ENCODE peak calls at places on chromosome 16, in nine cellular contexts. One of them, this sample, is unnamed.

GRCh38 chr16:72840591-72841381 is 207.1 kb downstream of the ZFHX3 start:
- DNase-seq in AG09319: no peak
- DNase-seq in sigmoid colon: no peak
- DNase-seq in WERI-Rb-1: no peak
- DNase-seq in dorsolateral prefrontal cortex: no peak
- DNase-seq in RWPE1: no peak
- DNase-seq in bronchial epithelial cell: no peak
- DNase-seq in lower leg skin: no peak
- DNase-seq in adrenal gland: no peak
- DNase-seq in this sample: peak; percentile 32

GRCh38 chr16:11089504-11090124 is 145.2 kb downstream of the CLEC16A start:
- DNase-seq in AG09319: no peak
- DNase-seq in sigmoid colon: peak; percentile 88
- DNase-seq in WERI-Rb-1: no peak
- DNase-seq in dorsolateral prefrontal cortex: no peak
- DNase-seq in RWPE1: no peak
- DNase-seq in bronchial epithelial cell: no peak
- DNase-seq in lower leg skin: no peak
- DNase-seq in adrenal gland: no peak
- DNase-seq in this sample: no peak

GRCh38 chr16:55392701-55393100 is 68.7 kb downstream of the IRX6 start:
- DNase-seq in AG09319: no peak
- DNase-seq in sigmoid colon: no peak
- DNase-seq in WERI-Rb-1: no peak
- DNase-seq in dorsolateral prefrontal cortex: no peak
- DNase-seq in RWPE1: peak; percentile 19
- DNase-seq in bronchial epithelial cell: peak; percentile 75
- DNase-seq in lower leg skin: no peak
- DNase-seq in adrenal gland: no peak
- DNase-seq in this sample: no peak

GRCh38 chr16:57374067-57374534 is 1.8 kb downstream of the CX3CL1 start:
- DNase-seq in AG09319: no peak
- DNase-seq in sigmoid colon: peak; percentile 77
- DNase-seq in WERI-Rb-1: no peak
- DNase-seq in dorsolateral prefrontal cortex: peak; percentile 66
- DNase-seq in RWPE1: peak; percentile 60
- DNase-seq in bronchial epithelial cell: peak; percentile 88
- DNase-seq in lower leg skin: no peak
- DNase-seq in adrenal gland: no peak
- DNase-seq in this sample: no peak

GRCh38 chr16:70276392-70276791 is 12.9 kb downstream of the AARS1 start:
- DNase-seq in AG09319: no peak
- DNase-seq in sigmoid colon: no peak
- DNase-seq in WERI-Rb-1: no peak
- DNase-seq in dorsolateral prefrontal cortex: no peak
- DNase-seq in RWPE1: no peak
- DNase-seq in bronchial epithelial cell: no peak
- DNase-seq in lower leg skin: no peak
- DNase-seq in adrenal gland: no peak
- DNase-seq in this sample: no peak

GRCh38 chr16:84484579-84485254 is 19.7 kb downstream of the MEAK7 start:
- DNase-seq in AG09319: no peak
- DNase-seq in sigmoid colon: no peak
- DNase-seq in WERI-Rb-1: peak; percentile 47
- DNase-seq in dorsolateral prefrontal cortex: peak; percentile 76
- DNase-seq in RWPE1: no peak
- DNase-seq in bronchial epithelial cell: peak; percentile 23
- DNase-seq in lower leg skin: no peak
- DNase-seq in adrenal gland: peak; percentile 74
- DNase-seq in this sample: no peak

GRCh38 chr16:11401161-11402050 is 56.1 kb downstream of the RMI2 start:
- DNase-seq in AG09319: no peak
- DNase-seq in sigmoid colon: peak; percentile 51
- DNase-seq in WERI-Rb-1: peak; percentile 23
- DNase-seq in dorsolateral prefrontal cortex: no peak
- DNase-seq in RWPE1: no peak
- DNase-seq in bronchial epithelial cell: no peak
- DNase-seq in lower leg skin: no peak
- DNase-seq in adrenal gland: peak; percentile 81
- DNase-seq in this sample: no peak

GRCh38 chr16:48384982-48385271 is 286 bp downstream of the SIAH1 start:
- DNase-seq in AG09319: no peak
- DNase-seq in sigmoid colon: no peak
- DNase-seq in WERI-Rb-1: peak; percentile 55
- DNase-seq in dorsolateral prefrontal cortex: no peak
- DNase-seq in RWPE1: peak; percentile 39
- DNase-seq in bronchial epithelial cell: no peak
- DNase-seq in lower leg skin: no peak
- DNase-seq in adrenal gland: no peak
- DNase-seq in this sample: peak; percentile 87

GRCh38 chr16:74623214-74623842 is 16.4 kb upstream of the GLG1 start:
- DNase-seq in AG09319: no peak
- DNase-seq in sigmoid colon: no peak
- DNase-seq in WERI-Rb-1: no peak
- DNase-seq in dorsolateral prefrontal cortex: no peak
- DNase-seq in RWPE1: peak; percentile 28
- DNase-seq in bronchial epithelial cell: peak; percentile 60
- DNase-seq in lower leg skin: no peak
- DNase-seq in adrenal gland: no peak
- DNase-seq in this sample: peak; percentile 31

GRCh38 chr16:70784692-70785317 is 16.2 kb downstream of the VAC14 start:
- DNase-seq in AG09319: no peak
- DNase-seq in sigmoid colon: no peak
- DNase-seq in WERI-Rb-1: no peak
- DNase-seq in dorsolateral prefrontal cortex: no peak
- DNase-seq in RWPE1: no peak
- DNase-seq in bronchial epithelial cell: no peak
- DNase-seq in lower leg skin: no peak
- DNase-seq in adrenal gland: no peak
- DNase-seq in this sample: no peak

GRCh38 chr16:28167221-28167620 is 44.5 kb downstream of the XPO6 start:
- DNase-seq in AG09319: no peak
- DNase-seq in sigmoid colon: no peak
- DNase-seq in WERI-Rb-1: peak; percentile 14
- DNase-seq in dorsolateral prefrontal cortex: no peak
- DNase-seq in RWPE1: peak; percentile 16
- DNase-seq in bronchial epithelial cell: no peak
- DNase-seq in lower leg skin: no peak
- DNase-seq in adrenal gland: no peak
- DNase-seq in this sample: no peak

GRCh38 chr16:19555938-19556778 is 655 bp downstream of the VPS35L start:
- DNase-seq in AG09319: no peak
- DNase-seq in sigmoid colon: no peak
- DNase-seq in WERI-Rb-1: no peak
- DNase-seq in dorsolateral prefrontal cortex: no peak
- DNase-seq in RWPE1: no peak
- DNase-seq in bronchial epithelial cell: peak; percentile 24
- DNase-seq in lower leg skin: no peak
- DNase-seq in adrenal gland: no peak
- DNase-seq in this sample: peak; percentile 33

GRCh38 chr16:49168146-49168545 is 113.5 kb downstream of the CBLN1 start:
- DNase-seq in AG09319: no peak
- DNase-seq in sigmoid colon: no peak
- DNase-seq in WERI-Rb-1: peak; percentile 62
- DNase-seq in dorsolateral prefrontal cortex: no peak
- DNase-seq in RWPE1: no peak
- DNase-seq in bronchial epithelial cell: no peak
- DNase-seq in lower leg skin: no peak
- DNase-seq in adrenal gland: no peak
- DNase-seq in this sample: no peak

GRCh38 chr16:28098959-28099945 is 35.7 kb upstream of the GSG1L start:
- DNase-seq in AG09319: no peak
- DNase-seq in sigmoid colon: no peak
- DNase-seq in WERI-Rb-1: no peak
- DNase-seq in dorsolateral prefrontal cortex: no peak
- DNase-seq in RWPE1: no peak
- DNase-seq in bronchial epithelial cell: no peak
- DNase-seq in lower leg skin: no peak
- DNase-seq in adrenal gland: no peak
- DNase-seq in this sample: no peak

GRCh38 chr16:25138130-25138529 is 26.6 kb downstream of the LCMT1 start:
- DNase-seq in AG09319: no peak
- DNase-seq in sigmoid colon: no peak
- DNase-seq in WERI-Rb-1: no peak
- DNase-seq in dorsolateral prefrontal cortex: no peak
- DNase-seq in RWPE1: no peak
- DNase-seq in bronchial epithelial cell: no peak
- DNase-seq in lower leg skin: no peak
- DNase-seq in adrenal gland: no peak
- DNase-seq in this sample: no peak

GRCh38 chr16:25140459-25140858 is 28.9 kb downstream of the LCMT1 start:
- DNase-seq in AG09319: no peak
- DNase-seq in sigmoid colon: no peak
- DNase-seq in WERI-Rb-1: no peak
- DNase-seq in dorsolateral prefrontal cortex: no peak
- DNase-seq in RWPE1: no peak
- DNase-seq in bronchial epithelial cell: peak; percentile 13
- DNase-seq in lower leg skin: no peak
- DNase-seq in adrenal gland: no peak
- DNase-seq in this sample: no peak

GRCh38 chr16:25148568-25149215 is 37.1 kb downstream of the LCMT1 start:
- DNase-seq in AG09319: no peak
- DNase-seq in sigmoid colon: no peak
- DNase-seq in WERI-Rb-1: no peak
- DNase-seq in dorsolateral prefrontal cortex: no peak
- DNase-seq in RWPE1: no peak
- DNase-seq in bronchial epithelial cell: no peak
- DNase-seq in lower leg skin: no peak
- DNase-seq in adrenal gland: no peak
- DNase-seq in this sample: no peak

GRCh38 chr16:25141648-25142047 is 30.1 kb downstream of the LCMT1 start:
- DNase-seq in AG09319: no peak
- DNase-seq in sigmoid colon: no peak
- DNase-seq in WERI-Rb-1: no peak
- DNase-seq in dorsolateral prefrontal cortex: no peak
- DNase-seq in RWPE1: no peak
- DNase-seq in bronchial epithelial cell: no peak
- DNase-seq in lower leg skin: no peak
- DNase-seq in adrenal gland: no peak
- DNase-seq in this sample: no peak

DNA sequence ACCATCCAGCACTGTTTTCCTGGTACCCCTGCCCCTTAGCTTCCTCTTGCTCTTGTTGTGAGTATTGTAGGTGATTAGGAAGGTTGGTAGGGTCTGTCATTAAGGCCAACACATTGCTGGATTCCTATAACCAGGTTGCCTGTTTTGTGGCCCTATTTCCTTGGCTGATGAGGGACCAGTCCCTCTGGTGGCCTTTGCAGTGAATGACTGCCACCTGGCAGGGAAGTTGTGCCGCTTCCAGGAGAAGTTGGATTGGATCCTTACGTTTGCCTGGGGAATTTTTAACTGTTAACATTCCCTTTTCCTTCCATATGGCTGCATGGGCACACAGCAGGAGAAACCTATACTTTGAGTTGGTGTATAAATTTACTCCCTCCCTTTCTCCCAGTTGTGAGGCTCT is 32.4 kb downstream of the LCMT1 start:
- DNase-seq in AG09319: no peak
- DNase-seq in sigmoid colon: no peak
- DNase-seq in WERI-Rb-1: peak; percentile 14
- DNase-seq in dorsolateral prefrontal cortex: no peak
- DNase-seq in RWPE1: no peak
- DNase-seq in bronchial epithelial cell: no peak
- DNase-seq in lower leg skin: no peak
- DNase-seq in adrenal gland: no peak
- DNase-seq in this sample: no peak
- TF ChIP-seq CTCF in AG09319: no peak
- TF ChIP-seq CTCF in sigmoid colon: no peak
- TF ChIP-seq CTCF in WERI-Rb-1: peak; percentile 54
- TF ChIP-seq CTCF in dorsolateral prefrontal cortex: no peak
- TF ChIP-seq CTCF in RWPE1: no peak
- TF ChIP-seq CTCF in bronchial epithelial cell: peak; percentile 39
- TF ChIP-seq CTCF in lower leg skin: no peak
- TF ChIP-seq CTCF in adrenal gland: peak; percentile 35
- TF ChIP-seq CTCF in this sample: no peak

GRCh38 chr16:25065899-25066298 is 45.6 kb upstream of the LCMT1 start:
- DNase-seq in AG09319: no peak
- DNase-seq in sigmoid colon: no peak
- DNase-seq in WERI-Rb-1: peak; percentile 33
- DNase-seq in dorsolateral prefrontal cortex: no peak
- DNase-seq in RWPE1: no peak
- DNase-seq in bronchial epithelial cell: no peak
- DNase-seq in lower leg skin: no peak
- DNase-seq in adrenal gland: no peak
- DNase-seq in this sample: peak; percentile 69
- TF ChIP-seq CTCF in AG09319: no peak
- TF ChIP-seq CTCF in sigmoid colon: no peak
- TF ChIP-seq CTCF in WERI-Rb-1: peak; percentile 41
- TF ChIP-seq CTCF in dorsolateral prefrontal cortex: no peak
- TF ChIP-seq CTCF in RWPE1: no peak
- TF ChIP-seq CTCF in bronchial epithelial cell: no peak
- TF ChIP-seq CTCF in lower leg skin: no peak
- TF ChIP-seq CTCF in adrenal gland: no peak
- TF ChIP-seq CTCF in this sample: peak; percentile 29

GRCh38 chr16:2163211-2163881 is 7.8 kb downstream of the TRAF7 start:
- DNase-seq in AG09319: no peak
- DNase-seq in sigmoid colon: no peak
- DNase-seq in WERI-Rb-1: no peak
- DNase-seq in dorsolateral prefrontal cortex: no peak
- DNase-seq in RWPE1: peak; percentile 86
- DNase-seq in bronchial epithelial cell: peak; percentile 78
- DNase-seq in lower leg skin: peak; percentile 77
- DNase-seq in adrenal gland: no peak
- DNase-seq in this sample: no peak
- TF ChIP-seq CTCF in AG09319: no peak
- TF ChIP-seq CTCF in sigmoid colon: no peak
- TF ChIP-seq CTCF in WERI-Rb-1: no peak
- TF ChIP-seq CTCF in dorsolateral prefrontal cortex: no peak
- TF ChIP-seq CTCF in RWPE1: no peak
- TF ChIP-seq CTCF in bronchial epithelial cell: no peak
- TF ChIP-seq CTCF in lower leg skin: no peak
- TF ChIP-seq CTCF in adrenal gland: no peak
- TF ChIP-seq CTCF in this sample: no peak

GRCh38 chr16:31712064-31712540 is 161.5 kb upstream of the ZNF267 start:
- DNase-seq in AG09319: no peak
- DNase-seq in sigmoid colon: no peak
- DNase-seq in WERI-Rb-1: no peak
- DNase-seq in dorsolateral prefrontal cortex: no peak
- DNase-seq in RWPE1: no peak
- DNase-seq in bronchial epithelial cell: no peak
- DNase-seq in lower leg skin: no peak
- DNase-seq in adrenal gland: no peak
- DNase-seq in this sample: no peak

GRCh38 chr16:31715915-31716314 is 157.7 kb upstream of the ZNF267 start:
- DNase-seq in AG09319: no peak
- DNase-seq in sigmoid colon: no peak
- DNase-seq in WERI-Rb-1: no peak
- DNase-seq in dorsolateral prefrontal cortex: no peak
- DNase-seq in RWPE1: no peak
- DNase-seq in bronchial epithelial cell: no peak
- DNase-seq in lower leg skin: no peak
- DNase-seq in adrenal gland: no peak
- DNase-seq in this sample: no peak

GRCh38 chr16:31714899-31715504 is 158.6 kb upstream of the ZNF267 start:
- DNase-seq in AG09319: no peak
- DNase-seq in sigmoid colon: no peak
- DNase-seq in WERI-Rb-1: no peak
- DNase-seq in dorsolateral prefrontal cortex: no peak
- DNase-seq in RWPE1: no peak
- DNase-seq in bronchial epithelial cell: peak; percentile 59
- DNase-seq in lower leg skin: no peak
- DNase-seq in adrenal gland: no peak
- DNase-seq in this sample: peak; percentile 23

GRCh38 chr16:31713071-31713944 is 160.3 kb upstream of the ZNF267 start:
- DNase-seq in AG09319: peak; percentile 74
- DNase-seq in sigmoid colon: peak; percentile 97
- DNase-seq in WERI-Rb-1: peak; percentile 96
- DNase-seq in dorsolateral prefrontal cortex: peak; percentile 92
- DNase-seq in RWPE1: peak; percentile 95
- DNase-seq in bronchial epithelial cell: peak; percentile 86
- DNase-seq in lower leg skin: peak; percentile 95
- DNase-seq in adrenal gland: peak; percentile 89
- DNase-seq in this sample: peak; percentile 92

GRCh38 chr16:31713945-31714898 is 159.4 kb upstream of the ZNF267 start:
- DNase-seq in AG09319: no peak
- DNase-seq in sigmoid colon: no peak
- DNase-seq in WERI-Rb-1: no peak
- DNase-seq in dorsolateral prefrontal cortex: no peak
- DNase-seq in RWPE1: no peak
- DNase-seq in bronchial epithelial cell: no peak
- DNase-seq in lower leg skin: no peak
- DNase-seq in adrenal gland: no peak
- DNase-seq in this sample: peak; percentile 17
- TF ChIP-seq CTCF in AG09319: peak; percentile 21
- TF ChIP-seq CTCF in sigmoid colon: no peak
- TF ChIP-seq CTCF in WERI-Rb-1: peak; percentile 45
- TF ChIP-seq CTCF in dorsolateral prefrontal cortex: no peak
- TF ChIP-seq CTCF in RWPE1: no peak
- TF ChIP-seq CTCF in bronchial epithelial cell: peak; percentile 47
- TF ChIP-seq CTCF in lower leg skin: no peak
- TF ChIP-seq CTCF in adrenal gland: no peak
- TF ChIP-seq CTCF in this sample: no peak